ENCODE peak calls at places on chromosomes 4 and X, in nine cellular contexts. B is H9, M is mammary epithelial cell, Z is fibroblast of lung, C is SK-N-SH, T is Karpas-422, Q is GM23248, P is astrocyte, W is PC-3. K is an unnamed sample.
A peak's percentile ranks its signal among the peaks of the same experiment; 100 is the strongest.

GRCh38 chr4:32775049-32775448 is 2054.9 kb downstream of the PCDH7 start:
- DNase-seq in M (no peak), Q (no peak), Z (peak; percentile 51), C (peak; percentile 1), P (no peak), T (peak; percentile 41), W (peak; percentile 69), B (peak; percentile 46), K (peak; percentile 42)

GRCh38 chrX:106874075-106874474 is 29.1 kb downstream of the RIPPLY1 start:
- DNase-seq in Z (peak; percentile 44), B (no peak), P (peak; percentile 14), M (no peak), W (peak; percentile 70), T (peak; percentile 80), C (peak; percentile 10), Q (peak; percentile 50), K (peak; percentile 44)

GRCh38 chr4:184514121-184514988 is 40.0 kb upstream of the IRF2 start:
- DNase-seq in P (peak; percentile 86), T (no peak), Z (peak; percentile 95), M (peak; percentile 84), C (peak; percentile 35), W (peak; percentile 23), B (no peak), Q (peak; percentile 98), K (peak; percentile 61)

GRCh38 chr4:116480486-116480990 is 604.8 kb downstream of the TRAM1L1 start:
- DNase-seq in W (no peak), M (no peak), Z (no peak), B (no peak), Q (no peak), T (no peak), P (no peak), C (no peak), K (no peak)

GRCh38 chrX:2596856-2597255 is 94.2 kb upstream of the CD99 start:
- DNase-seq in P (no peak), C (no peak), B (no peak), T (no peak), W (no peak), Z (no peak), M (no peak), Q (no peak), K (no peak)

GRCh38 chr4:13597604-13598003 is 29.9 kb downstream of the BOD1L1 start:
- DNase-seq in T (no peak), Z (no peak), P (no peak), M (peak; percentile 11), C (no peak), W (peak; percentile 29), Q (peak; percentile 62), B (no peak), K (no peak)

GRCh38 chrX:116841290-116841689 is 378.5 kb upstream of the CT83 start:
- DNase-seq in M (no peak), W (no peak), P (no peak), Q (no peak), B (peak; percentile 41), T (no peak), Z (no peak), C (no peak), K (no peak)

GRCh38 chr4:82865592-82865991 is 25.4 kb downstream of the SEC31A start:
- DNase-seq in P (peak; percentile 85), W (peak; percentile 54), Q (peak; percentile 96), M (peak; percentile 92), T (no peak), B (no peak), Z (peak; percentile 93), C (no peak), K (peak; percentile 32)

GRCh38 chrX:139702658-139703057 is 5.3 kb downstream of the MCF2 start:
- DNase-seq in W (no peak), C (no peak), T (no peak), M (no peak), Q (no peak), B (no peak), P (no peak), Z (no peak), K (no peak)

GRCh38 chrX:41382699-41383645 is 49.0 kb downstream of the DDX3X start:
- DNase-seq in P (peak; percentile 22), Q (peak; percentile 66), C (no peak), B (no peak), T (no peak), W (peak; percentile 32), Z (peak; percentile 63), M (no peak), K (peak; percentile 56)

GRCh38 chr4:107616838-107617389 is 103.1 kb downstream of the PAPSS1 start:
- DNase-seq in B (no peak), T (no peak), W (peak; percentile 14), M (no peak), Z (no peak), C (no peak), P (no peak), Q (no peak), K (peak; percentile 19)

GRCh38 chrX:110037181-110037580 is 34.3 kb downstream of the TMEM164 start:
- DNase-seq in M (peak; percentile 23), W (peak; percentile 14), C (no peak), Q (no peak), B (no peak), T (no peak), Z (no peak), P (no peak), K (no peak)

GRCh38 chr4:8110071-8110986 is 48.3 kb downstream of the ABLIM2 start:
- DNase-seq in Z (no peak), P (peak; percentile 12), Q (peak; percentile 25), B (peak; percentile 93), T (no peak), M (peak; percentile 85), C (no peak), W (peak; percentile 40), K (peak; percentile 51)

GRCh38 chrX:125293792-125294780 is 25.6 kb upstream of the TEX13C start:
- DNase-seq in Z (no peak), C (no peak), T (no peak), P (no peak), Q (no peak), B (no peak), M (no peak), W (peak; percentile 70), K (no peak)

GRCh38 chr4:74628808-74629616 is 165.3 kb downstream of the BTC start:
- DNase-seq in B (no peak), P (peak; percentile 18), W (peak; percentile 52), Q (peak; percentile 58), T (no peak), C (no peak), Z (no peak), M (no peak), K (peak; percentile 51)

GRCh38 chrX:131778269-131779218 is 234.7 kb downstream of the OR13H1 start:
- DNase-seq in P (peak; percentile 40), W (peak; percentile 25), M (peak; percentile 70), B (no peak), T (peak; percentile 94), Q (no peak), C (peak; percentile 67), Z (no peak), K (no peak)

GRCh38 chr4:25088342-25088952 is 57.7 kb upstream of the LGI2 start:
- DNase-seq in Z (no peak), C (peak; percentile 47), P (peak; percentile 24), M (no peak), T (no peak), W (no peak), B (no peak), Q (peak; percentile 68), K (no peak)

GRCh38 chr4:102247041-102247440 is 98.2 kb downstream of the SLC39A8 start:
- DNase-seq in M (peak; percentile 6), P (peak; percentile 67), Q (peak; percentile 1), C (no peak), T (no peak), Z (no peak), W (peak; percentile 8), B (no peak), K (no peak)

GRCh38 chrX:84340981-84341380 is 153.0 kb upstream of the RPS6KA6 start:
- DNase-seq in P (peak; percentile 53), M (peak; percentile 21), C (no peak), Z (no peak), B (no peak), W (no peak), Q (peak; percentile 66), T (no peak), K (no peak)

GRCh38 chrX:81206471-81206870 is 4.6 kb downstream of the SH3BGRL start:
- DNase-seq in B (no peak), P (no peak), W (no peak), T (no peak), Z (no peak), C (no peak), M (no peak), Q (no peak), K (no peak)
- H3K4me2 ChIP-seq in B (no peak overlapping the region), P (no peak overlapping the region), W (no peak overlapping the region), T (no peak overlapping the region), Z (no peak overlapping the region), C (no peak overlapping the region), M (peak overlapping the region; percentile 51), Q (no peak overlapping the region), K (no peak overlapping the region)

DNA sequence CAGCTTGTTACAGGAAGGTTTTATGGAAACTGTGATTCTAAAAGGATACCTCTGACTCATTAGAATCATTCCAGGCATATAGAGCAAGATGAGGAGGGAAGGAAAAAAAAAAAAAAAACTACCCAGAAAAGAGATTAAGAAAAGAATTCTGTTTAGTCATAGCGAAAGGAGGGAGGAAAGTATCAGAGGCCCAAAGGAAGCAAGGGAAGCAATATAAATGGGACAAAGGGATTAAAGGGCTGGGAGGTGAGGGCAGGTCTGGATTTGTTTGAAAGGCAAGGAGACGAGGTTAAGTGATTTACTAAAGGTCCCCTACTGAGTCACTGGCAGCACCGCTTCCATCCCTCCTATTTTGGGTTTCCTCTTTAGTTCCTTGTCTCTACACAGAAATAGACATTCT is 88.6 kb upstream of the IL1RAPL1 start:
- DNase-seq in C (no peak), W (peak; percentile 45), P (peak; percentile 10), M (peak; percentile 58), T (no peak), Q (no peak), B (peak; percentile 38), Z (peak; percentile 6), K (peak; percentile 7)
- H3K4me2 ChIP-seq in C (no peak overlapping the region), W (peak overlapping the region; percentile 64), P (peak overlapping the region; percentile 60), M (no peak overlapping the region), T (no peak overlapping the region), Q (no peak overlapping the region), B (no peak overlapping the region), Z (no peak overlapping the region), K (peak overlapping the region; percentile 23)

GRCh38 chr4:176002007-176002623 is 63.5 kb upstream of the WDR17 start:
- DNase-seq in Z (peak; percentile 7), B (peak; percentile 78), Q (peak; percentile 34), P (peak; percentile 12), W (peak; percentile 34), M (no peak), C (peak; percentile 47), T (no peak), K (peak; percentile 46)
- H3K4me2 ChIP-seq in Z (peak overlapping the region; percentile 49), B (peak overlapping the region; percentile 99), Q (peak overlapping the region; percentile 82), P (peak overlapping the region; percentile 96), W (peak overlapping the region; percentile 89), M (peak overlapping the region; percentile 99), C (peak overlapping the region; percentile 84), T (no peak overlapping the region), K (peak overlapping the region; percentile 97)

DNA sequence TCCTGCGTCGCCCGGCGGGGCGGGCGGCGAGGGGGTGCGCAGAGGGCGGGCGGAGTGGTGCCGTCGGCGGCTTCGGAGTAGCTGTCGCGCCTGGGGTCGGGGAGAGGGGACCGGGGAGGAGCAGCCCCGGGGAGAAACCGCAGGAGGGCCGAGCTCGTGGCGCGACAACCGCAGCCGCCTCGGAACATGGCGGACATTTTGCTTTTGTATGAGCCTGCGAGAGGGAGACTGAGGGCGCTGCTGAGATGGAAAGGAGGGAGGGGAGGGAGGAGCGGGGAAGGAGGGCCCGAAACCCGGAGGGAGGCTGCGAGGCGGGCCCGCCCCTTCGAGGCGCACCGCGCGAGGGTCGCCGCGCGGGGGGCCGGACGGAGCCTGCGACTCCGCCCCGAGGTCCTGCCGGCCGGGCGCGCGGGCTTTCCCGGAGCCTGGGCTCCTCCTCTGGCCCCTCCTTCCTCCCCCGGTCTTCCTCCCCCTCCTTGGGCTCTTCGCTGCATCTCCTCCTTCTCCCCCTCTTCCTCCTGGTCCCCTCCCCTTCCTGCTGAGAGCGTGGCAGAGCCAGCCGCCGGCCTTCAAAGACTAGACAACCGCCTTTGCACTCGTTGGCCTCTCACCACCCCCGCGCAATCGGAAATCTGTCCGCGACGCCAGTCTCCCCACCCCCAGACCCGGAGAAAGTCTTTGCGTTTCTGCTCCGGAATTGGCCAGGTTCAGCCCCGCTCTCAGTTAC is 1.1 kb downstream of the INTS6L start:
- DNase-seq in P (peak; percentile 83), Q (peak; percentile 90), Z (peak; percentile 87), C (peak; percentile 82), T (peak; percentile 93), W (peak; percentile 81), M (peak; percentile 83), B (peak; percentile 89), K (peak; percentile 90)
- H3K4me2 ChIP-seq in P (peak overlapping the region; percentile 94), Q (peak overlapping the region; percentile 88), Z (peak overlapping the region; percentile 75), C (peak overlapping the region; percentile 78), T (peak overlapping the region; percentile 93), W (peak overlapping the region; percentile 99), M (peak overlapping the region; percentile 83), B (peak overlapping the region; percentile 79), K (peak overlapping the region; percentile 77)

K was measured in hepatocyte.